ENCODE peak calls at places on chromosome X, in nine cellular contexts. L, H, U, X, S, V, P, C and N are unnamed samples.

GRCh38 chrX:120749141-120749846 is 119.4 kb upstream of the C1GALT1C1 start:
- DNase-seq in S (no peak), L (peak), U (peak), C (no peak), H (no peak), P (no peak), V (no peak), X (no peak), N (no peak)

GRCh38 chrX:152652060-152652459 is 14.4 kb downstream of the GABRQ start:
- DNase-seq in V (no peak), H (no peak), L (no peak), P (no peak), U (no peak), X (no peak), S (no peak), C (no peak), N (no peak)

GRCh38 chrX:133373366-133374079 is 41.8 kb downstream of the GPC4 start:
- DNase-seq in H (no peak), C (no peak), V (no peak), P (no peak), S (no peak), L (no peak), U (no peak), X (no peak), N (no peak)

GRCh38 chrX:72584165-72584564 is 11.5 kb upstream of the HDAC8 start:
- DNase-seq in H (no peak), L (no peak), S (no peak), P (no peak), X (no peak), C (no peak), V (no peak), U (no peak), N (no peak)

GRCh38 chrX:152925835-152926234 is 28.0 kb downstream of the ZNF185 start:
- DNase-seq in V (no peak), U (no peak), S (no peak), C (no peak), X (no peak), L (no peak), H (no peak), P (no peak), N (no peak)

GRCh38 chrX:12753366-12753765 is 37.8 kb upstream of the PRPS2 start:
- DNase-seq in X (no peak), C (no peak), P (no peak), U (no peak), L (peak), V (no peak), S (no peak), H (no peak), N (no peak)

GRCh38 chrX:131762802-131763234 is 218.9 kb downstream of the OR13H1 start:
- DNase-seq in S (peak), C (peak), H (peak), X (no peak), V (no peak), P (no peak), L (peak), U (peak), N (no peak)

GRCh38 chrX:150363561-150364346 is 637 bp downstream of the MAMLD1 start:
- DNase-seq in X (peak), S (peak), P (no peak), L (peak), C (peak), H (no peak), V (peak), U (no peak), N (no peak)

GRCh38 chrX:133594156-133594555 is 178.9 kb upstream of the GPC4 start:
- DNase-seq in V (no peak), L (peak), C (no peak), H (no peak), S (no peak), P (no peak), X (no peak), U (no peak), N (no peak)

GRCh38 chrX:1385251-1385794 is 6.6 kb downstream of the SLC25A6 start:
- DNase-seq in V (peak), H (no peak), X (no peak), U (no peak), S (no peak), C (no peak), P (no peak), L (no peak), N (no peak)

GRCh38 chrX:55908685-55909212 is 191.2 kb downstream of the RRAGB start:
- DNase-seq in L (peak), U (no peak), C (no peak), X (peak), S (peak), V (peak), P (peak), H (no peak), N (no peak)

GRCh38 chrX:22164770-22165388 is 107.8 kb upstream of the CBLL2 start:
- DNase-seq in P (no peak), U (no peak), L (peak), C (no peak), S (peak), V (no peak), H (peak), X (no peak), N (no peak)

GRCh38 chrX:151852294-151852693 is 60.4 kb upstream of the MAGEA4 start:
- DNase-seq in X (no peak), L (no peak), S (no peak), U (no peak), C (no peak), P (no peak), H (no peak), V (no peak), N (no peak)

GRCh38 chrX:135411893-135412292 is 9.9 kb upstream of the SMIM10L2A start:
- DNase-seq in V (no peak), X (no peak), H (no peak), L (peak), U (no peak), C (no peak), P (no peak), S (peak), N (no peak)

GRCh38 chrX:3052864-3053263 is 11.6 kb downstream of the ARSF start:
- DNase-seq in H (no peak), X (no peak), P (no peak), C (no peak), V (no peak), L (no peak), U (no peak), S (no peak), N (no peak)

GRCh38 chrX:22135994-22136684 is 104.0 kb downstream of the PHEX start:
- DNase-seq in X (no peak), U (peak), H (no peak), C (no peak), P (peak), L (peak), V (no peak), S (peak), N (no peak)

GRCh38 chrX:68307767-68308166 is 125.5 kb downstream of the OPHN1 start:
- DNase-seq in U (no peak), X (no peak), C (no peak), P (peak), H (peak), V (no peak), S (peak), L (peak), N (no peak)

GRCh38 chrX:19799319-19800182 is 87.8 kb downstream of the SH3KBP1 start:
- DNase-seq in V (no peak), L (peak), P (no peak), U (no peak), X (no peak), S (no peak), H (peak), C (no peak), N (no peak)

GRCh38 chrX:15600071-15600470 is 689 bp downstream of the ACE2 start:
- DNase-seq in P (no peak), C (no peak), X (no peak), S (no peak), H (no peak), V (no peak), L (no peak), U (no peak), N (no peak)

GRCh38 chrX:40240844-40241243 is 143.1 kb upstream of the BCOR start:
- DNase-seq in S (no peak), P (no peak), V (no peak), U (peak), C (no peak), H (no peak), X (no peak), L (no peak), N (no peak)

GRCh38 chrX:153944140-153944799 is at the start of gene RENBP:
- DNase-seq in V (peak), P (no peak), U (peak), L (no peak), H (no peak), S (no peak), X (peak), C (no peak), N (no peak)

GRCh38 chrX:50448565-50448964 is 22.1 kb downstream of the DGKK start:
- DNase-seq in S (peak), U (peak), L (no peak), P (no peak), C (no peak), X (no peak), H (no peak), V (no peak), N (no peak)

GRCh38 chrX:134603806-134604700 is 54.2 kb downstream of the PLAC1 start:
- DNase-seq in C (peak), H (peak), L (peak), U (no peak), P (no peak), X (no peak), S (peak), V (no peak), N (no peak)

GRCh38 chrX:40933132-40934078 is 151.8 kb upstream of the USP9X start:
- DNase-seq in H (peak), X (no peak), S (peak), L (peak), U (peak), P (no peak), C (no peak), V (no peak), N (no peak)

GRCh38 chrX:81003491-81004185 is 194.0 kb upstream of the BRWD3 start:
- DNase-seq in V (no peak), S (no peak), C (no peak), L (no peak), X (no peak), H (no peak), U (no peak), P (no peak), N (no peak)

GRCh38 chrX:134664202-134664601 is 5.9 kb upstream of the PLAC1 start:
- DNase-seq in P (no peak), L (no peak), S (no peak), V (no peak), C (no peak), H (no peak), U (no peak), X (no peak), N (no peak)

GRCh38 chrX:8971116-8971515 is 62.8 kb downstream of the FAM9B start:
- DNase-seq in X (no peak), P (no peak), V (no peak), S (peak), C (no peak), H (peak), L (peak), U (peak), N (no peak)

GRCh38 chrX:72128183-72128834 is 3.4 kb downstream of the RTL5 start:
- DNase-seq in X (no peak), P (no peak), L (no peak), S (no peak), H (no peak), U (no peak), C (no peak), V (no peak), N (no peak)

GRCh38 chrX:3046253-3046909 is 5.1 kb downstream of the ARSF start:
- DNase-seq in S (no peak), C (no peak), X (no peak), L (no peak), U (no peak), P (no peak), V (no peak), H (no peak), N (no peak)

GRCh38 chrX:2819345-2820130 is 9.2 kb upstream of the GYG2 start:
- DNase-seq in S (peak), H (no peak), U (peak), V (no peak), L (no peak), X (no peak), C (no peak), P (no peak), N (no peak)

GRCh38 chrX:68571292-68572256 is 72.7 kb downstream of the YIPF6 start:
- DNase-seq in P (no peak), V (no peak), X (no peak), H (peak), S (peak), C (no peak), U (no peak), L (peak), N (no peak)

GRCh38 chrX:51893931-51894696 is 691 bp downstream of the MAGED1 start:
- DNase-seq in L (peak), S (peak), U (no peak), X (no peak), V (peak), H (no peak), C (peak), P (no peak), N (no peak)

GRCh38 chrX:70592091-70592490 is 147.5 kb downstream of the DLG3 start:
- DNase-seq in V (no peak), H (peak), U (no peak), P (no peak), C (no peak), X (no peak), L (peak), S (peak), N (no peak)

GRCh38 chrX:110509778-110510510 is 151.3 kb downstream of the RTL9 start:
- DNase-seq in X (no peak), P (no peak), C (no peak), U (no peak), S (peak), V (no peak), L (peak), H (no peak), N (no peak)
- H3K27ac ChIP-seq in X (no peak), P (no peak), C (no peak), U (no peak), S (no peak), V (no peak), L (no peak), H (no peak), N (no peak)

DNA sequence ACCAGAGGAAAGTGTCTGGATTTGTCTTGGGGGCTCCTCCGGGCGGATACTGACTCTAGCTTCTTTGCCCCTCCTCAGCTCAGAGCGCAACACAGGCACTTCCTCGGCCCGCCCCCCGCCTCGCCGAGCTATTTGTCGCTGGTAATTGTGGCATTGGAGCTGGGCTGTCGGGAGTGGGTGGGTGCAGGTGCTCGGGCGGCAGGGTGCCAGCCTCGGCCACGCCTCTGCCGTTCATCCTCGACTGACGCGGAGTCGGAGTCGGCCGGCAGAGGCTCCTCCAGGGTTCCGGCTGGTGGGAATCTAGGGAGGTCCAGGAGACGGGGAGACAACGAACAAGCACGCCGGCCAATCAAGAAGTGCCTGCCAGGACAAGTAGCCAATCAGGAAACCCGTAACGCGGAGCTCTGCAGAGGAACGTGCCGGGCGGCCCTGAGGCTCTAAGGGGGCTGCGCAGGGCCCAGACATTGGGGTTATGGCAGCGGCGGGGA is 3.9 kb upstream of the SYN1 start:
- DNase-seq in L (peak), S (no peak), U (peak), H (peak), V (peak), C (no peak), X (peak), P (no peak), N (no peak)
- H3K4me3 ChIP-seq in L (no peak), S (no peak), U (no peak), H (peak), V (peak), C (no peak), X (peak), P (no peak), N (no peak)

DNA sequence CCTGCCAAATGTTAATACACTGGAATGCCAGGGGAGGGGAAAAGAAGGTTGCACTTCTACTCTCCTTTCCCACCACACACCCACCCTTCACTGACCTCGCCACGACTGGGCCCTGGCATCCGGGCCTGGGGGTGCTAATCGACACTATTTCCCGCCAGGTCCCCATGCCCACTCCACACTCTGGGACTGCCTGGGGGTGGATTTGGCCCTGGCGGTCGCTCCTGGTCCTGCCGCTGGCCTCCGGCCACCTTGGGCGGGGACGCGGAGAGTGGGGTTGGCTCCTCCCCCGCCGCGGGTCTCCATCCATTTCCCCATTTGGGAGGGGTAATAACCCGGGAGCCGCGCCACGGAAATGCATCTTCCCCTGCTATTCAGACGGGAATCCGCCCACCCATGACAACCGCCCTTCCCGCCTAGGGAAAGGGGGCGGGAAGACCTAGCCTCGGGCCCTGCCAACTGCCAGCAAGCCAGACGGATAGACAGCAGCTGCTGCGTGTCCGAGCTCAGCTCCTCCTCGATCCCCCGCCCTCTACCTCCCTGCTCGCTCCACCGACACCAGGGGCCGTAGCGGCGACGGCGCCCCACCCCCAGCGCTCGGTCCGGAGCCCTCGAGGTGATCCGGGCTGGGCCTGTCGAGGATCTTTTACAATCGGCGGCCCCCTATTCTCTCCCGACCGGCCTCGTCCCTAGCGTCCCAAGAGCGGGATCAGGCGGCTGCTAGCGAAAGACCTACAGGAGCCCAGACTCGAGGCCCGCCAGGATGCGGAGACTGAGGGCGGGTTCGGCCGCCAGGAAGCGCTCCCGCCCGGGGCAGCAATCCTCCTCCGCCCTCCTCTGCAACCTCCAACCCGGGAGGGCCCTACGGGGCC is 78.0 kb downstream of the RLIM start:
- DNase-seq in H (peak), U (no peak), L (peak), X (peak), S (peak), V (peak), P (peak), C (peak), N (peak)
- TF ChIP-seq CTCF in H (peak), U (no peak), L (peak), X (peak), S (peak), V (peak), P (peak), C (peak), N (peak)

GRCh38 chrX:102714994-102715393 is 2.7 kb downstream of the GPRASP2 start:
- DNase-seq in V (no peak), P (no peak), S (no peak), U (no peak), H (no peak), X (no peak), L (no peak), C (no peak), N (no peak)

GRCh38 chrX:102712967-102713677 is 874 bp downstream of the GPRASP2 start:
- DNase-seq in C (peak), V (peak), L (peak), P (peak), X (peak), U (no peak), S (peak), H (peak), N (no peak)

GRCh38 chrX:102708900-102709299 is 3.3 kb upstream of the GPRASP2 start:
- DNase-seq in S (no peak), P (no peak), U (no peak), X (no peak), V (no peak), H (no peak), L (no peak), C (no peak), N (no peak)

GRCh38 chrX:102711872-102712215 is 404 bp upstream of the GPRASP2 start:
- DNase-seq in P (no peak), U (no peak), L (no peak), C (no peak), V (no peak), S (no peak), H (no peak), X (no peak), N (no peak)

GRCh38 chrX:102712216-102712966 is at the start of gene GPRASP2:
- DNase-seq in H (no peak), L (peak), C (peak), U (no peak), P (peak), X (peak), V (peak), S (peak), N (no peak)
- H3K27ac ChIP-seq in H (no peak), L (peak), C (peak), U (no peak), P (peak), X (peak), V (peak), S (no peak), N (peak)

GRCh38 chrX:118723376-118723775 is 4.0 kb upstream of the IL13RA1 start:
- DNase-seq in P (no peak), V (no peak), S (peak), C (no peak), X (no peak), H (no peak), U (no peak), L (no peak), N (no peak)

GRCh38 chrX:118726887-118727685 is at the start of gene IL13RA1:
- DNase-seq in X (peak), U (peak), S (peak), L (peak), C (peak), P (peak), H (peak), V (peak), N (no peak)

GRCh38 chrX:118727686-118728339 is 407 bp downstream of the IL13RA1 start:
- DNase-seq in X (peak), V (peak), P (peak), S (peak), H (no peak), U (no peak), C (peak), L (peak), N (no peak)

GRCh38 chrX:118724352-118724751 is 3.1 kb upstream of the IL13RA1 start:
- DNase-seq in C (no peak), U (no peak), S (no peak), X (no peak), L (no peak), H (no peak), P (no peak), V (no peak), N (no peak)

DNA sequence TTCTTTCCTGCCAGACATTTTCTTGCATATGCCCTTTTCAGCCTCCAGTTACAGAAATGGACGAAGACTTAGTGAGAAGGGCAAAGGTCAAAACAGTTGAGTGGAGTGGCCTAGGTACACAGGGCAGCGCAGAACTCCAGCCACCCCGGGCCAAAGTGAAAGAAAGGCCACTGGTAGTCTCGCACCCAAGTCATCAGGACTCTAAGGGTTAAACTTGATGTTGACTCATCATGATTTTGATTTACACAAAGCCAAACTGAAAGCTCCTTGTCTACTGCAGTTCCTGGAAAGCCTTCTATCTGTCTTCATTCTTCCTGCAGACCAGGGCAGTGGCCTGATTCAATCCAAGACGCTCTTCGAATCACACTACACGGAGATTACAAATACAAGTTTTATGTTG is 2.6 kb upstream of the IL13RA1 start:
- DNase-seq in P (no peak), S (peak), V (no peak), H (peak), U (no peak), L (peak), C (no peak), X (no peak), N (no peak)
- H3K4me3 ChIP-seq in P (no peak), S (peak), V (no peak), H (no peak), U (no peak), L (no peak), C (no peak), X (no peak), N (no peak)

DNA sequence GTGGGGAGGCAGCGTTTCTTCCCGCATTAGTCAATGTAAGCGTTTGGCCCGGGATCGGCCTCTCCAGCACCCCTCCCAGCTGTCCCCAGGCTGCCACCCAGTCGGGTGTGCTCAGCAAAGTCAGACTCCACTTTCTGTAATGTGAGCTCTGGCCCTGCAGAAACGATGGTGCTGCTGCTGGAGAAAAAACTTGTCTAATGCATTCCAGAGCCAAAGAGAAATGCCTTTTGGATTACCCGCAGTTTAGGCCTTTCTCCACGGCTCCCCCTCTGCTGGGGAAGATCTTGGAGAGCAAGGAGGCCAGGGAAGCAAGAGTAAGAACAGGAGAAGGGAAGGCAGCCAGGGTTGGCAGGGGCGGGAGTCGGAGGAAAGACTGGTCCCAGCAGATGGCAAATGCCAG is 55.2 kb downstream of the ELF4 start:
- DNase-seq in C (no peak), U (no peak), S (no peak), X (no peak), V (no peak), L (peak), H (peak), P (no peak), N (no peak)
- TF ChIP-seq CTCF in C (no peak), U (no peak), S (no peak), X (no peak), V (no peak), L (no peak), H (peak), P (no peak), N (no peak)